ENCODE peak calls at places on chromosomes 7 and 10, in four cellular contexts. X is posterior cingulate gyrus; A is T-helper 1 cell; J is CD4-positive, CD25-positive, alpha-beta regulatory T cell. V is an unnamed sample.

GRCh38 chr7:33905389-33906032 is at the start of gene BMPER:
- DNase-seq in X (peak; percentile 52), A (no peak), J (no peak), V (no peak)

GRCh38 chr7:2431260-2431867 is 28.0 kb downstream of the CHST12 start:
- DNase-seq in X (no peak), A (peak; percentile 43), J (peak; percentile 41), V (no peak)

GRCh38 chr7:51316666-51317581 is at the start of gene COBL:
- DNase-seq in X (peak; percentile 43), A (no peak), J (no peak), V (no peak)

GRCh38 chr7:99184468-99185225 is 23.3 kb downstream of the KPNA7 start:
- DNase-seq in X (no peak), A (no peak), J (no peak), V (no peak)

GRCh38 chr7:109890622-109891021 is 1200.3 kb upstream of the LRRN3 start:
- DNase-seq in X (no peak), A (no peak), J (no peak), V (no peak)

GRCh38 chr10:33655921-33656320 is 321.5 kb upstream of the NRP1 start:
- DNase-seq in X (no peak), A (no peak), J (no peak), V (no peak)

GRCh38 chr10:121655254-121656142 is 57.3 kb upstream of the FGFR2 start:
- DNase-seq in X (no peak), A (no peak), J (no peak), V (no peak)

GRCh38 chr10:49298990-49299815 is at the start of gene C10orf71:
- DNase-seq in X (no peak), A (no peak), J (no peak), V (no peak)

GRCh38 chr7:13055732-13056369 is 368.4 kb downstream of the ARL4A start:
- DNase-seq in X (no peak), A (no peak), J (no peak), V (no peak)

GRCh38 chr7:112487938-112488575 is 7.3 kb downstream of the LSMEM1 start:
- DNase-seq in X (no peak), A (no peak), J (no peak), V (no peak)

GRCh38 chr7:157490465-157490912 is 153.7 kb downstream of the DNAJB6 start:
- DNase-seq in X (no peak), A (peak; percentile 96), J (peak; percentile 70), V (peak; percentile 33)

GRCh38 chr7:101507791-101508252 is 121.3 kb downstream of the MYL10 start:
- DNase-seq in X (peak; percentile 25), A (peak; percentile 42), J (peak; percentile 13), V (peak; percentile 47)

GRCh38 chr10:33248638-33249037 is 85.8 kb downstream of the NRP1 start:
- DNase-seq in X (no peak), A (peak; percentile 83), J (no peak), V (no peak)

GRCh38 chr10:85026878-85027467 is 698.6 kb downstream of the CCSER2 start:
- DNase-seq in X (no peak), A (no peak), J (no peak), V (no peak)

GRCh38 chr10:98365698-98366530 is 49.1 kb downstream of the PYROXD2 start:
- DNase-seq in X (no peak), A (no peak), J (no peak), V (no peak)

V was measured in Panc1.